ENCODE peak calls at places on chromosome 22, in nine cellular contexts. W is neural progenitor cell, P is GM23338, S is OCI-LY7, F is PC-3, Z is HCT116, N is MM.1S, U is SK-N-SH, C is hepatocyte. A is an unnamed sample.

GRCh38 chr22:32562916-32563315 is 88.3 kb downstream of the FBXO7 start:
- DNase-seq in W (no peak), P (no peak), S (no peak), F (no peak), Z (no peak), N (no peak), U (no peak), C (no peak), A (peak; percentile 33)

GRCh38 chr22:24465566-24465965 is 29.6 kb upstream of the UPB1 start:
- DNase-seq in W (no peak), P (no peak), S (no peak), F (no peak), Z (peak; percentile 3), N (no peak), U (no peak), C (peak; percentile 58), A (peak; percentile 56)

GRCh38 chr22:29369460-29369859 is 18.9 kb downstream of the AP1B1 start:
- DNase-seq in W (peak; percentile 71), P (peak; percentile 67), S (no peak), F (no peak), Z (no peak), N (no peak), U (no peak), C (peak; percentile 77), A (peak; percentile 95)

GRCh38 chr22:32545801-32546200 is 71.2 kb downstream of the FBXO7 start:
- DNase-seq in W (no peak), P (no peak), S (no peak), F (no peak), Z (no peak), N (no peak), U (no peak), C (no peak), A (peak; percentile 79)

GRCh38 chr22:35477911-35478582 is 62.6 kb upstream of the RASD2 start:
- DNase-seq in W (no peak), P (no peak), S (no peak), F (peak; percentile 96), Z (peak; percentile 27), N (no peak), U (peak; percentile 56), C (peak; percentile 88), A (peak; percentile 70)

GRCh38 chr22:23652286-23652685 is 20.2 kb upstream of the DRICH1 start:
- DNase-seq in W (no peak), P (no peak), S (no peak), F (no peak), Z (no peak), N (no peak), U (no peak), C (no peak), A (no peak)

GRCh38 chr22:37884420-37884819 is 21.7 kb upstream of the MICALL1 start:
- DNase-seq in W (no peak), P (no peak), S (no peak), F (no peak), Z (no peak), N (no peak), U (no peak), C (no peak), A (peak; percentile 66)

GRCh38 chr22:22576244-22576988 is 17.4 kb upstream of the PRAME start:
- DNase-seq in W (peak; percentile 81), P (peak; percentile 84), S (peak; percentile 58), F (peak; percentile 64), Z (peak; percentile 29), N (peak; percentile 48), U (peak; percentile 79), C (peak; percentile 76), A (peak; percentile 68)

GRCh38 chr22:45280583-45280972 is 4.2 kb upstream of the UPK3A start:
- DNase-seq in W (no peak), P (no peak), S (no peak), F (peak; percentile 80), Z (no peak), N (no peak), U (no peak), C (no peak), A (no peak)

GRCh38 chr22:32541481-32541880 is 66.9 kb downstream of the FBXO7 start:
- DNase-seq in W (no peak), P (no peak), S (no peak), F (no peak), Z (no peak), N (no peak), U (no peak), C (no peak), A (no peak)

GRCh38 chr22:18076060-18076497 is 1.7 kb upstream of the PEX26 start:
- DNase-seq in W (peak; percentile 88), P (peak; percentile 94), S (peak; percentile 90), F (peak; percentile 95), Z (peak; percentile 75), N (peak; percentile 84), U (peak; percentile 72), C (peak; percentile 93), A (peak; percentile 92)

GRCh38 chr22:17117400-17117799 is 3.8 kb downstream of the TMEM121B start:
- DNase-seq in W (no peak), P (no peak), S (no peak), F (no peak), Z (no peak), N (no peak), U (no peak), C (no peak), A (no peak)

DNA sequence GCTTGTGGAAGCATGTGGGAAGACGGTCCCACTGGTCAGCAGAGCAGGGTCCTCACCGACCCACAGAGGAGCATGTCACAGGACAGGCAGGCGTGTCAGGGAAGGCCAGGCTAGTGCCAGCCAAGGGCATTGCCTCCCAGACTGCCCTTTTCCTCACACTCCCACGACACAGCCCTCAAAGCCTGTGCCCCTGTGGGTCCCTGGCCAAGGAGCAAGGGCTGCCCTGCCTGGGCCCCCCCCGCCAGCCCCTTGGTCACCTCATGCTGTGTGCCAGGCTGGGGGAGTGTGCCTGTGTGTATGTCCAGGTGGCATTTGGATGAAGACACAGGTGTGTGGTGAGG is 74.7 kb downstream of the MED15 start:
- DNase-seq in W (no peak), P (no peak), S (no peak), F (no peak), Z (no peak), N (no peak), U (no peak), C (no peak), A (no peak)
- H3K4me3 ChIP-seq in W (no peak overlapping the region), P (no peak overlapping the region), S (no peak overlapping the region), F (no peak overlapping the region), Z (no peak overlapping the region), N (no peak overlapping the region), U (no peak overlapping the region), C (no peak overlapping the region), A (no peak overlapping the region)

DNA sequence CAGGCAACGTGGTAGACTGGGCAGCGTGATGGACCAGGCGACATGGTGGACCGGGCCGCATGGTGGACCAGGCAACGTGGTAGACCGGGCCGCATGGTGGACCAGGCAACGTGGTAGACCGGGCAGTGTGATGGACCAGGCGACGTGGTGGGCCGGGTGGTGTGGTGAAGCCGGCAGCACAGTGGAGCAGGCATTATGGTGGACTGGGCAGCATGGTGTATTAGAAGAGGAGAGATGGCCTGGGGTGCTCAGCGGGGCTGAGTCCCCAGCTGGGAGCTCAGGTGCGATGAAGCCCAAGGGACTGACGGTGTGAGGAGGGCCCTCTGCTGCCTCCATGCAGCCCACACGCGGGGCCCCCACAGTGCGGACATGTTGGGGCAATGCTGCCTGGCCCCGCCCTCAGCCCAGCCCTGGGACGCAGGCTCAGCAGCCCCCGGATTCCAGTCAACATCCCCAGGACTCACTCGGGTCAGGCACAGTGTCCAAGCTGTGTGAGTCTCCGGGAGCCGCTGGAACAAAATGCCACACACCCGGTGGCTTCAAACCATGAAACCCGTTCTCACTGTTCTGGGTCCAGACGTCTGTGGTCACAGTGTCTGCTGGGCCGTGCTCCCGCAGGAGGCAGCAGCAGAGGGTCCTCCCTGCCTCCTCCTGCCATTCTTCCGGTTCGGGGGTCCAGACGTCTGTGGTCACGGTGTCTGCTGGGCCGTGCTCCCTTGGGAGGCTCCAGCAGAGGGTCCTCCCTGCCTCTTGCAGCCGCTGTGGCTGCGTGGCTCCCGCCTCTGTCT is 1084.9 kb downstream of the BRD1 start:
- DNase-seq in W (no peak), P (no peak), S (no peak), F (no peak), Z (no peak), N (no peak), U (no peak), C (peak; percentile 2), A (no peak)
- TF ChIP-seq EZH2phosphoT487 in W (no peak), P (no peak), S (no peak), F (no peak), Z (no peak), N (no peak), U (no peak), C (no peak), A (no peak)

GRCh38 chr22:46583571-46583970 is 36.6 kb upstream of the GRAMD4 start:
- DNase-seq in W (no peak), P (no peak), S (no peak), F (no peak), Z (no peak), N (no peak), U (no peak), C (no peak), A (no peak)

GRCh38 chr22:46582281-46582811 is 37.8 kb upstream of the GRAMD4 start:
- DNase-seq in W (no peak), P (no peak), S (no peak), F (no peak), Z (no peak), N (no peak), U (no peak), C (peak; percentile 16), A (no peak)

GRCh38 chr22:46586123-46586519 is 34.1 kb upstream of the GRAMD4 start:
- DNase-seq in W (peak; percentile 9), P (peak; percentile 52), S (no peak), F (no peak), Z (no peak), N (no peak), U (no peak), C (no peak), A (no peak)

GRCh38 chr22:46585340-46586122 is 34.7 kb upstream of the GRAMD4 start:
- DNase-seq in W (peak; percentile 1), P (no peak), S (no peak), F (no peak), Z (no peak), N (no peak), U (no peak), C (no peak), A (no peak)

DNA sequence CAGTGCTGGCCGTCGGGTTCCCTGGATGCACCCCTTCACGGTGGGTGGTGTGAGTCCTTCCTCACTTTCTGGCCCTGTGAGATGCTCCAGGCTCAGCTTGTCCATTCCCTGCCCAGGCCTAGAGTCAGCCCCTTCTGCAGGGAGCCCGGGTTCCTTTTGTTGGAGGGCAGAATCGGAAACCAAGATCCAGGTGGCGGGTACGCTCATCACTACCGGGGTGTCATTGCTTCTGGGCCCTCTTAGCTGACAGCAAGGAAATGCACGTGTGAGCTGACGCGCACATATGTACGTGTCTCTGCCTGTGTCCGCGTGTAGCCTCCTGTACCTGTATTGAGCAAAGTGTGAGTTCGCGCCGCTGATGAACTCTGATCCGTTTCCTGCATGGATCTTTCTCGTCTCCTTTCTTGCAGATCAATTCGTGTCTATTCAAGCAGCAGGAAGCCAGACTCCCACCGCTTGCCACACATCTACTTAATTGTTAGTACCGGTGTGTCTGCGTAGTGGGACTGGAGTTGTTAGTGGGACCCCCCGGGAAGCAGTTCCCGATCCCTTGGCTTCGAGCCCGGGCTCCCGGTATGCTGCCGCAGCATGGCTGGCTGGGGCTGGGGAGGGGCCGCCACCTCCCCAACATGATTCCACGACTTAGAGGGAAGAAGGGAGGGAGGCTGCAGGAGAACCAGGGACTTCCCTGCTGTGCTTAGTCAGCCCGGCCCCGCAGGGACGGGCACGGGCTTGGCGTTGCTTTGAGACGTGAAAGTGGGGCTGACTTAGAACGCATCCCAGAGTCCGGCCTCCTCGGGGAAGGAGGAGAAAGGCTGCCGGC is 35.9 kb upstream of the GRAMD4 start:
- DNase-seq in W (peak; percentile 59), P (no peak), S (no peak), F (no peak), Z (no peak), N (no peak), U (no peak), C (peak; percentile 19), A (no peak)
- H3K4me3 ChIP-seq in W (peak overlapping the region; percentile 9), P (no peak overlapping the region), S (no peak overlapping the region), F (no peak overlapping the region), Z (no peak overlapping the region), N (no peak overlapping the region), U (no peak overlapping the region), C (no peak overlapping the region), A (no peak overlapping the region)

GRCh38 chr22:43118024-43118849 is 7.7 kb downstream of the BIK start:
- DNase-seq in W (no peak), P (no peak), S (peak; percentile 54), F (no peak), Z (no peak), N (no peak), U (no peak), C (no peak), A (peak; percentile 54)
- TF ChIP-seq EZH2phosphoT487 in W (no peak), P (no peak), S (no peak), F (no peak), Z (no peak), N (no peak), U (no peak), C (no peak), A (no peak)